ENCODE peak calls at places on chromosomes 3 and 15, in ten cellular contexts. X, M, Y, H, C, I, Q, K, E and F are unnamed samples.
A peak's percentile ranks its signal among the peaks of the same experiment; 100 is the strongest.

GRCh38 chr3:59366218-59366617 is 316.4 kb upstream of the CFAP20DC start:
- DNase-seq in Q (no peak), H (no peak), E (no peak), M (no peak), I (no peak), Y (no peak), C (no peak), K (no peak), X (no peak), F (no peak)

GRCh38 chr3:34108976-34109375 is 310.5 kb downstream of the PDCD6IP start:
- DNase-seq in Q (no peak), C (no peak), K (no peak), Y (no peak), H (no peak), E (no peak), M (no peak), I (no peak), X (no peak), F (no peak)

GRCh38 chr3:69439683-69440270 is 53.9 kb upstream of the FRMD4B start:
- DNase-seq in K (no peak), M (no peak), Q (no peak), H (peak; percentile 3), X (peak; percentile 19), Y (no peak), I (no peak), E (no peak), C (no peak), F (no peak)

GRCh38 chr3:149489060-149489690 is 14.7 kb downstream of the TM4SF4 start:
- DNase-seq in M (no peak), K (no peak), E (no peak), X (peak; percentile 46), I (no peak), H (no peak), Q (no peak), C (peak; percentile 67), Y (no peak), F (no peak)

GRCh38 chr3:104190681-104191080 is 1176.0 kb upstream of the ALCAM start:
- DNase-seq in C (no peak), E (no peak), Y (no peak), K (no peak), H (no peak), M (no peak), Q (no peak), I (no peak), X (no peak), F (no peak)

GRCh38 chr15:74722591-74722990 is 2.7 kb downstream of the CYP1A1 start:
- DNase-seq in X (no peak), M (no peak), E (no peak), C (no peak), I (no peak), K (no peak), H (no peak), Y (no peak), Q (no peak), F (no peak)

GRCh38 chr3:97981886-97982285 is 9.7 kb upstream of the RIOX2 start:
- DNase-seq in C (no peak), I (no peak), H (no peak), Y (no peak), K (no peak), M (no peak), X (no peak), E (no peak), Q (no peak), F (no peak)

GRCh38 chr3:32143849-32144757 is 37.7 kb downstream of the GPD1L start:
- DNase-seq in Y (peak; percentile 76), H (peak; percentile 78), X (peak; percentile 83), M (no peak), C (peak; percentile 76), Q (peak; percentile 37), K (peak; percentile 41), I (peak; percentile 30), E (no peak), F (no peak)

GRCh38 chr3:70090322-70090913 is 90.9 kb downstream of the SAMMSON start:
- DNase-seq in H (no peak), E (no peak), M (no peak), X (peak; percentile 28), Q (no peak), C (no peak), Y (no peak), I (no peak), K (no peak), F (no peak)

GRCh38 chr3:189911001-189911400 is 209.7 kb downstream of the P3H2 start:
- DNase-seq in I (no peak), Q (no peak), Y (no peak), C (no peak), X (no peak), H (no peak), E (no peak), M (no peak), K (no peak), F (no peak)

GRCh38 chr15:35858707-35859106 is 312.7 kb upstream of the DPH6 start:
- DNase-seq in Y (no peak), M (no peak), K (no peak), C (no peak), X (no peak), H (no peak), I (no peak), Q (no peak), E (no peak), F (no peak)

GRCh38 chr3:98741121-98741716 is 21.9 kb upstream of the ST3GAL6 start:
- DNase-seq in K (peak; percentile 26), C (no peak), H (peak; percentile 27), I (no peak), Y (no peak), M (no peak), E (no peak), Q (no peak), X (peak; percentile 10), F (no peak)

GRCh38 chr3:9422712-9423424 is 25.5 kb downstream of the SETD5 start:
- DNase-seq in X (peak; percentile 90), Y (peak; percentile 94), I (peak; percentile 79), E (peak; percentile 5), C (peak; percentile 65), H (peak; percentile 98), Q (no peak), K (peak; percentile 83), M (peak; percentile 86), F (no peak)

GRCh38 chr3:66763294-66763693 is 234.8 kb upstream of the KBTBD8 start:
- DNase-seq in K (peak; percentile 21), Q (no peak), Y (peak; percentile 19), I (no peak), X (no peak), M (no peak), E (no peak), H (no peak), C (no peak), F (no peak)

GRCh38 chr3:126375835-126376331 is 18.7 kb upstream of the KLF15 start:
- DNase-seq in E (no peak), H (no peak), C (no peak), Q (no peak), M (peak; percentile 61), X (no peak), Y (no peak), I (no peak), K (no peak), F (no peak)

GRCh38 chr3:38117748-38118420 is 19.0 kb downstream of the ACAA1 start:
- DNase-seq in I (peak; percentile 45), E (peak; percentile 7), Q (peak; percentile 65), C (peak; percentile 89), X (peak; percentile 66), H (peak; percentile 65), Y (peak; percentile 78), M (peak; percentile 74), K (no peak), F (peak; percentile 79)

GRCh38 chr3:102646557-102646956 is 211.7 kb downstream of the ZPLD1 start:
- DNase-seq in C (no peak), H (no peak), E (no peak), Q (no peak), X (no peak), Y (no peak), M (no peak), K (no peak), I (no peak), F (no peak)

DNA sequence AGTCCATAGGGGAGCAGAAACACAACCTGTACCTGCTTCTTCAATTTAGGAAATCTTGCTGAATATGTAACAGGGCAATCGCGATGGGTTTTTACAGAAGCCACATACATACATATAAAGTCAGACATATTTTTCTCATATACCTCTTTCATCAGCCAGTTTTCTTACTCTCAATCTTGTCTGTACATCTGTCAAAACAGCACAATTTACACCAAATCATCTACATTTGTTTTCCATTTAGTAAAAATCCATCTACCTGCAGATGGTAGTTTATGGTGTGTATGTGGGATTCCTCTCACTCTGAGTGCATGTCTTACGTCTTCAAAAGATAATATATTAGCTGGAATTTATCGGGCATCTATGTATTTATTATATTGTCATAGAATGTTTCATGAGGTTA is 208.7 kb downstream of the ZPLD1 start:
- DNase-seq in Q (no peak), K (no peak), X (no peak), Y (no peak), H (no peak), C (no peak), I (no peak), E (no peak), M (no peak), F (no peak)
- H3K27ac ChIP-seq in Q (no peak overlapping the region), K (no peak overlapping the region), X (no peak overlapping the region), Y (no peak overlapping the region), H (no peak overlapping the region), C (no peak overlapping the region), I (no peak overlapping the region), E (no peak overlapping the region), M (no peak overlapping the region), F (no peak overlapping the region)

DNA sequence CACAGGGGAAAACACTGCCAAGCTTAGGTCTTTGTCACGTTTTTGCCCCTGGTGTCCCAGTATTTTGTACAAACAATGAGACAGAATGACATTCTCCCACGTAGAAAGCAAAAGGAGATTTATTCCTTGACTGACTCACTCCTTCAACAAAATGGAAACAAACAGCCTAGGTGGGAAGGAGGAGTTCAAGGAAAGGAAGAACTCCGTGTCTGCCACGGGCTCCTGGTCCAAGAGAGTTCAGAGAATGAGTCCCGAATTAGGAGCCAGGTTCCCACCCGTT is 8.1 kb downstream of the TLE3 start:
- DNase-seq in Y (no peak), X (no peak), M (no peak), H (no peak), K (no peak), I (no peak), E (no peak), Q (no peak), C (no peak), F (no peak)
- H3K4me1 ChIP-seq in Y (peaks cover 37% of the 10 kb centered on the region), X (no peaks in the 10 kb centered on the region), M (no peaks in the 10 kb centered on the region), H (peaks cover 58% of the 10 kb centered on the region), K (peaks cover 34% of the 10 kb centered on the region), I (peaks cover 14% of the 10 kb centered on the region), E (peaks cover 84% of the 10 kb centered on the region), Q (peaks cover 70% of the 10 kb centered on the region), C (peaks cover 52% of the 10 kb centered on the region), F (peaks cover 48% of the 10 kb centered on the region)

GRCh38 chr3:11238057-11238456 is 34.1 kb upstream of the ATG7 start:
- DNase-seq in H (no peak), E (no peak), K (no peak), I (no peak), M (no peak), Q (no peak), X (no peak), Y (no peak), C (no peak), F (no peak)
- H3K27ac ChIP-seq in H (no peak overlapping the region), E (no peak overlapping the region), K (peak overlapping the region; percentile 91), I (peak overlapping the region; percentile 33), M (no peak overlapping the region), Q (no peak overlapping the region), X (no peak overlapping the region), Y (no peak overlapping the region), C (no peak overlapping the region), F (no peak overlapping the region)

GRCh38 chr15:67083135-67083766 is 17.8 kb downstream of the SMAD3 start:
- DNase-seq in M (no peak), Y (no peak), X (no peak), C (no peak), I (no peak), H (no peak), E (no peak), K (no peak), Q (no peak), F (no peak)
- H3K4me1 ChIP-seq in M (peaks cover 5% of the 10 kb centered on the region), Y (peaks cover 39% of the 10 kb centered on the region), X (peaks cover 99% of the 10 kb centered on the region), C (peaks cover 35% of the 10 kb centered on the region), I (peaks cover 22% of the 10 kb centered on the region), H (peaks cover 88% of the 10 kb centered on the region), E (peaks cover 100% of the 10 kb centered on the region), K (peaks cover 76% of the 10 kb centered on the region), Q (peaks cover 70% of the 10 kb centered on the region), F (peaks cover 79% of the 10 kb centered on the region)